ENCODE peak calls at places on chromosomes 13 and 19, in eight cellular contexts. Z is stimulated activated CD4-positive, alpha-beta T cell treated with anti-CD3 and anti-CD28 coated beads, Interleukin-2, amount 100 ng/mL, for 48 hours; G is activated CD4-positive, alpha-beta T cell treated with anti-CD3 and anti-CD28 coated beads, Interleukin-2, amount 50 U/mL, for 48 hours; D is SHP77; V is EL; P is HFFc6; A is activated T-helper 2 cell treated with anti-CD3 and anti-CD28 coated beads, Interferon-gamma antibody, Interleukin-2, Interleukin-4, amounts not matched to agents 10 μg/mL and 5 μg/mL and 100 μg/mL, durations not matched to agents 14 hours and 24 hours and 36 hours; C is left colon. W is an unnamed sample.

GRCh38 chr13:48653074-48654054 is at the start of gene CYSLTR2:
- DNase-seq in Z (peak), G (no peak), D (no peak), V (peak), P (peak), A (peak), C (no peak), W (no peak)

GRCh38 chr19:1492474-1493006 is 1.6 kb downstream of the REEP6 start:
- DNase-seq in Z (no peak), G (no peak), D (no peak), V (no peak), P (no peak), A (no peak), C (no peak), W (no peak)

GRCh38 chr13:100512422-100512821 is 76.2 kb downstream of the GGACT start:
- DNase-seq in Z (no peak), G (no peak), D (no peak), V (peak), P (no peak), A (no peak), C (no peak), W (no peak)

GRCh38 chr13:110272651-110273050 is 34.3 kb downstream of the COL4A1 start:
- DNase-seq in Z (no peak), G (no peak), D (no peak), V (no peak), P (no peak), A (no peak), C (no peak), W (no peak)

GRCh38 chr13:48838193-48839000 is 137.3 kb upstream of the FNDC3A start:
- DNase-seq in Z (no peak), G (no peak), D (no peak), V (peak), P (peak), A (no peak), C (no peak), W (no peak)

GRCh38 chr13:20869540-20869939 is 33.0 kb downstream of the XPO4 start:
- DNase-seq in Z (no peak), G (no peak), D (no peak), V (no peak), P (no peak), A (no peak), C (no peak), W (peak)

GRCh38 chr13:46492946-46493345 is 60.0 kb upstream of the LRCH1 start:
- DNase-seq in Z (no peak), G (no peak), D (no peak), V (peak), P (peak), A (no peak), C (no peak), W (peak)

GRCh38 chr13:109922518-109922917 is 136.1 kb upstream of the IRS2 start:
- DNase-seq in Z (no peak), G (no peak), D (no peak), V (peak), P (no peak), A (no peak), C (no peak), W (no peak)

GRCh38 chr19:35919306-35919705 is 11.2 kb upstream of the TYROBP start:
- DNase-seq in Z (no peak), G (no peak), D (no peak), V (no peak), P (no peak), A (no peak), C (no peak), W (no peak)

GRCh38 chr19:7363225-7363624 is 14.5 kb downstream of the ARHGEF18 start:
- DNase-seq in Z (no peak), G (no peak), D (no peak), V (no peak), P (no peak), A (no peak), C (no peak), W (no peak)

GRCh38 chr13:81442904-81443303 is 1102.0 kb upstream of the SPRY2 start:
- DNase-seq in Z (no peak), G (no peak), D (no peak), V (no peak), P (no peak), A (no peak), C (no peak), W (no peak)

GRCh38 chr13:95880346-95880745 is 172.9 kb downstream of the UGGT2 start:
- DNase-seq in Z (no peak), G (no peak), D (no peak), V (no peak), P (no peak), A (no peak), C (no peak), W (no peak)

GRCh38 chr13:32278456-32278855 is 36.7 kb downstream of the ZAR1L start:
- DNase-seq in Z (no peak), G (no peak), D (no peak), V (peak), P (peak), A (no peak), C (no peak), W (no peak)

GRCh38 chr13:98565726-98566577 is 11.0 kb downstream of the STK24 start:
- DNase-seq in Z (no peak), G (no peak), D (no peak), V (no peak), P (no peak), A (no peak), C (peak), W (no peak)

GRCh38 chr19:32287086-32287485 is 58.3 kb upstream of the ZNF507 start:
- DNase-seq in Z (no peak), G (no peak), D (no peak), V (no peak), P (no peak), A (no peak), C (no peak), W (no peak)

GRCh38 chr19:13011653-13012389 is 16.5 kb downstream of the NFIX start:
- DNase-seq in Z (no peak), G (no peak), D (no peak), V (no peak), P (no peak), A (no peak), C (no peak), W (peak)

GRCh38 chr19:1285737-1286360 is at the start of gene EFNA2:
- DNase-seq in Z (no peak), G (no peak), D (no peak), V (no peak), P (no peak), A (no peak), C (no peak), W (no peak)

GRCh38 chr13:101612736-101613135 is 160.3 kb downstream of the ITGBL1 start:
- DNase-seq in Z (no peak), G (no peak), D (no peak), V (no peak), P (no peak), A (no peak), C (no peak), W (peak)

GRCh38 chr19:55376381-55376933 is at the start of gene TMEM190:
- DNase-seq in Z (no peak), G (no peak), D (no peak), V (no peak), P (no peak), A (no peak), C (no peak), W (peak)

GRCh38 chr19:48480151-48480475 is 10.9 kb downstream of the CYTH2 start:
- DNase-seq in Z (peak), G (peak), D (no peak), V (no peak), P (no peak), A (no peak), C (peak), W (no peak)

W was measured in erythroblast.